ENCODE peak calls at places on chromosomes 3 and 15, in five cellular contexts. D is anterior cingulate cortex, K is nephron progenitor cell, Z is ELR, I is psoas muscle. B is an unnamed sample.

GRCh38 chr3:100875239-100875638 is 118.0 kb downstream of the ABI3BP start:
- DNase-seq in D (no peak), K (no peak), Z (peak), I (no peak), B (peak)

GRCh38 chr15:30885814-30886213 is 17.9 kb upstream of the FAN1 start:
- DNase-seq in D (no peak), K (peak), Z (peak), I (no peak), B (no peak)

GRCh38 chr3:191391873-191392808 is 61.8 kb upstream of the UTS2B start:
- DNase-seq in D (no peak), K (no peak), Z (no peak), I (no peak), B (no peak)

GRCh38 chr15:99104788-99105515 is at the start of gene SYNM:
- DNase-seq in D (no peak), K (peak), Z (peak), I (peak), B (peak)

GRCh38 chr15:66621491-66622467 is 56.0 kb upstream of the LCTL start:
- DNase-seq in D (no peak), K (peak), Z (no peak), I (no peak), B (peak)

GRCh38 chr15:66778716-66779115 is 76.7 kb downstream of the SMAD6 start:
- DNase-seq in D (no peak), K (no peak), Z (no peak), I (peak), B (no peak)

GRCh38 chr3:34678580-34678979 is 880.1 kb downstream of the PDCD6IP start:
- DNase-seq in D (no peak), K (no peak), Z (no peak), I (no peak), B (no peak)

GRCh38 chr3:138369151-138369900 is 20.9 kb downstream of the MRAS start:
- DNase-seq in D (no peak), K (no peak), Z (no peak), I (no peak), B (no peak)

GRCh38 chr3:138470687-138471086 is 36.3 kb downstream of the ESYT3 start:
- DNase-seq in D (no peak), K (no peak), Z (no peak), I (no peak), B (no peak)

GRCh38 chr15:80194186-80194585 is 41.4 kb downstream of the FAH start:
- DNase-seq in D (no peak), K (no peak), Z (no peak), I (no peak), B (no peak)

GRCh38 chr15:91228391-91228790 is 128.3 kb downstream of the SV2B start:
- DNase-seq in D (no peak), K (no peak), Z (no peak), I (no peak), B (peak)